ENCODE peak calls at places on chromosomes 6 and 20, in ten cellular contexts. K is breast epithelium; D is HTR-8/SVneo; B is CD8-positive, alpha-beta T cell; U is A549; A is bronchial epithelial cell; L is NCI-H187; R is nephron progenitor cell; Y is Calu3; F is tibial artery. H is an unnamed sample.

GRCh38 chr20:46057856-46058655 is 29.0 kb downstream of the SLC12A5 start:
- DNase-seq in K (no peak), D (no peak), B (peak), U (no peak), A (peak), L (no peak), R (peak), Y (no peak), F (peak), H (no peak)

GRCh38 chr20:46334423-46334978 is 26.2 kb upstream of the CDH22 start:
- DNase-seq in K (no peak), D (no peak), B (no peak), U (no peak), A (no peak), L (no peak), R (no peak), Y (no peak), F (no peak), H (no peak)

GRCh38 chr20:10961651-10962288 is 288.0 kb upstream of the JAG1 start:
- DNase-seq in K (no peak), D (no peak), B (no peak), U (peak), A (no peak), L (no peak), R (no peak), Y (no peak), F (no peak), H (no peak)

GRCh38 chr6:13268914-13269532 is 59.3 kb downstream of the TBC1D7 start:
- DNase-seq in K (no peak), D (peak), B (no peak), U (no peak), A (peak), L (no peak), R (no peak), Y (peak), F (no peak), H (peak)

GRCh38 chr20:37202267-37202943 is 23.1 kb upstream of the MROH8 start:
- DNase-seq in K (peak), D (peak), B (no peak), U (peak), A (peak), L (peak), R (peak), Y (peak), F (peak), H (peak)

GRCh38 chr20:32285621-32286334 is 8.3 kb downstream of the KIF3B start:
- DNase-seq in K (no peak), D (no peak), B (peak), U (peak), A (no peak), L (no peak), R (no peak), Y (no peak), F (no peak), H (no peak)

GRCh38 chr6:3628143-3628840 is 123.2 kb downstream of the PXDC1 start:
- DNase-seq in K (peak), D (no peak), B (peak), U (no peak), A (no peak), L (no peak), R (no peak), Y (no peak), F (no peak), H (no peak)

GRCh38 chr20:31879143-31879987 is 8.9 kb downstream of the TTLL9 start:
- DNase-seq in K (peak), D (peak), B (peak), U (peak), A (peak), L (peak), R (peak), Y (peak), F (peak), H (peak)

GRCh38 chr6:160733045-160733646 is 31.1 kb downstream of the PLG start:
- DNase-seq in K (no peak), D (no peak), B (peak), U (peak), A (peak), L (no peak), R (peak), Y (peak), F (no peak), H (no peak)

GRCh38 chr6:133991096-133991593 is 38.1 kb downstream of the TBPL1 start:
- DNase-seq in K (no peak), D (peak), B (no peak), U (peak), A (peak), L (no peak), R (no peak), Y (no peak), F (no peak), H (peak)

GRCh38 chr20:8633366-8633765 is 435.5 kb upstream of the PLCB4 start:
- DNase-seq in K (no peak), D (no peak), B (no peak), U (no peak), A (peak), L (no peak), R (no peak), Y (no peak), F (no peak), H (no peak)

GRCh38 chr6:30990422-30991086 is 7.0 kb downstream of the MUC21 start:
- DNase-seq in K (no peak), D (no peak), B (peak), U (no peak), A (no peak), L (no peak), R (no peak), Y (no peak), F (no peak), H (no peak)

GRCh38 chr6:144575327-144575726 is 290.2 kb downstream of the UTRN start:
- DNase-seq in K (no peak), D (no peak), B (no peak), U (no peak), A (no peak), L (no peak), R (no peak), Y (no peak), F (no peak), H (no peak)

GRCh38 chr6:140062042-140063041 is 687.9 kb upstream of the CITED2 start:
- DNase-seq in K (peak), D (peak), B (no peak), U (peak), A (peak), L (no peak), R (no peak), Y (no peak), F (peak), H (peak)